ENCODE peak calls at places on chromosome 6, in eight cellular contexts. One of them, this sample, is unnamed.

GRCh38 chr6:72626126-72626525 is 4.3 kb downstream of the KCNQ5 start:
- DNase-seq in progenitor cell of endocrine pancreas: no peak
- DNase-seq in skeletal muscle cell: no peak
- DNase-seq in GM12865: peak; percentile 85
- DNase-seq in islet precursor cell: no peak
- DNase-seq in bronchial epithelial cell: no peak
- DNase-seq in naive thymus-derived CD4-positive, alpha-beta T cell: no peak
- DNase-seq in HTR-8/SVneo: no peak
- DNase-seq in this sample: no peak

GRCh38 chr6:149043476-149044130 is 273.9 kb upstream of the TAB2 start:
- DNase-seq in progenitor cell of endocrine pancreas: no peak
- DNase-seq in skeletal muscle cell: no peak
- DNase-seq in GM12865: peak; percentile 49
- DNase-seq in islet precursor cell: peak; percentile 62
- DNase-seq in bronchial epithelial cell: no peak
- DNase-seq in naive thymus-derived CD4-positive, alpha-beta T cell: no peak
- DNase-seq in HTR-8/SVneo: no peak
- DNase-seq in this sample: no peak

GRCh38 chr6:1667012-1667804 is 57.5 kb downstream of the FOXC1 start:
- DNase-seq in progenitor cell of endocrine pancreas: no peak
- DNase-seq in skeletal muscle cell: no peak
- DNase-seq in GM12865: no peak
- DNase-seq in islet precursor cell: no peak
- DNase-seq in bronchial epithelial cell: no peak
- DNase-seq in naive thymus-derived CD4-positive, alpha-beta T cell: no peak
- DNase-seq in HTR-8/SVneo: peak; percentile 24
- DNase-seq in this sample: no peak

GRCh38 chr6:55448446-55448845 is 121.2 kb downstream of the GFRAL start:
- DNase-seq in progenitor cell of endocrine pancreas: no peak
- DNase-seq in skeletal muscle cell: no peak
- DNase-seq in GM12865: no peak
- DNase-seq in islet precursor cell: no peak
- DNase-seq in bronchial epithelial cell: no peak
- DNase-seq in naive thymus-derived CD4-positive, alpha-beta T cell: no peak
- DNase-seq in HTR-8/SVneo: no peak
- DNase-seq in this sample: no peak

GRCh38 chr6:110761371-110761770 is 53.9 kb downstream of the CDK19 start:
- DNase-seq in progenitor cell of endocrine pancreas: no peak
- DNase-seq in skeletal muscle cell: no peak
- DNase-seq in GM12865: no peak
- DNase-seq in islet precursor cell: no peak
- DNase-seq in bronchial epithelial cell: no peak
- DNase-seq in naive thymus-derived CD4-positive, alpha-beta T cell: no peak
- DNase-seq in HTR-8/SVneo: no peak
- DNase-seq in this sample: no peak

GRCh38 chr6:134420638-134421181 is 102.8 kb upstream of the SGK1 start:
- DNase-seq in progenitor cell of endocrine pancreas: no peak
- DNase-seq in skeletal muscle cell: no peak
- DNase-seq in GM12865: no peak
- DNase-seq in islet precursor cell: peak; percentile 54
- DNase-seq in bronchial epithelial cell: peak; percentile 89
- DNase-seq in naive thymus-derived CD4-positive, alpha-beta T cell: no peak
- DNase-seq in HTR-8/SVneo: no peak
- DNase-seq in this sample: no peak

GRCh38 chr6:4114123-4114522 is 21.3 kb downstream of the ECI2 start:
- DNase-seq in progenitor cell of endocrine pancreas: no peak
- DNase-seq in skeletal muscle cell: no peak
- DNase-seq in GM12865: no peak
- DNase-seq in islet precursor cell: no peak
- DNase-seq in bronchial epithelial cell: no peak
- DNase-seq in naive thymus-derived CD4-positive, alpha-beta T cell: no peak
- DNase-seq in HTR-8/SVneo: no peak
- DNase-seq in this sample: no peak

GRCh38 chr6:80332013-80332412 is 225.5 kb downstream of the BCKDHB start:
- DNase-seq in progenitor cell of endocrine pancreas: no peak
- DNase-seq in skeletal muscle cell: no peak
- DNase-seq in GM12865: no peak
- DNase-seq in islet precursor cell: no peak
- DNase-seq in bronchial epithelial cell: no peak
- DNase-seq in naive thymus-derived CD4-positive, alpha-beta T cell: no peak
- DNase-seq in HTR-8/SVneo: no peak
- DNase-seq in this sample: no peak

GRCh38 chr6:122589115-122589514 is 21.1 kb upstream of the PKIB start:
- DNase-seq in progenitor cell of endocrine pancreas: no peak
- DNase-seq in skeletal muscle cell: no peak
- DNase-seq in GM12865: no peak
- DNase-seq in islet precursor cell: no peak
- DNase-seq in bronchial epithelial cell: peak; percentile 11
- DNase-seq in naive thymus-derived CD4-positive, alpha-beta T cell: no peak
- DNase-seq in HTR-8/SVneo: no peak
- DNase-seq in this sample: no peak

GRCh38 chr6:34922177-34922663 is 33.2 kb downstream of the ANKS1A start:
- DNase-seq in progenitor cell of endocrine pancreas: no peak
- DNase-seq in skeletal muscle cell: peak; percentile 36
- DNase-seq in GM12865: no peak
- DNase-seq in islet precursor cell: peak; percentile 64
- DNase-seq in bronchial epithelial cell: peak; percentile 81
- DNase-seq in naive thymus-derived CD4-positive, alpha-beta T cell: no peak
- DNase-seq in HTR-8/SVneo: no peak
- DNase-seq in this sample: no peak

GRCh38 chr6:11804706-11805105 is 26.1 kb upstream of the ADTRP start:
- DNase-seq in progenitor cell of endocrine pancreas: no peak
- DNase-seq in skeletal muscle cell: no peak
- DNase-seq in GM12865: no peak
- DNase-seq in islet precursor cell: no peak
- DNase-seq in bronchial epithelial cell: no peak
- DNase-seq in naive thymus-derived CD4-positive, alpha-beta T cell: no peak
- DNase-seq in HTR-8/SVneo: no peak
- DNase-seq in this sample: no peak

GRCh38 chr6:134678436-134678889 is 271.4 kb downstream of the ALDH8A1 start:
- DNase-seq in progenitor cell of endocrine pancreas: no peak
- DNase-seq in skeletal muscle cell: peak; percentile 92
- DNase-seq in GM12865: no peak
- DNase-seq in islet precursor cell: no peak
- DNase-seq in bronchial epithelial cell: no peak
- DNase-seq in naive thymus-derived CD4-positive, alpha-beta T cell: no peak
- DNase-seq in HTR-8/SVneo: no peak
- DNase-seq in this sample: peak; percentile 67

GRCh38 chr6:124190256-124190655 is 386.6 kb downstream of the NKAIN2 start:
- DNase-seq in progenitor cell of endocrine pancreas: no peak
- DNase-seq in skeletal muscle cell: no peak
- DNase-seq in GM12865: no peak
- DNase-seq in islet precursor cell: no peak
- DNase-seq in bronchial epithelial cell: no peak
- DNase-seq in naive thymus-derived CD4-positive, alpha-beta T cell: no peak
- DNase-seq in HTR-8/SVneo: no peak
- DNase-seq in this sample: no peak

GRCh38 chr6:89375427-89375868 is 22.9 kb upstream of the UBE2J1 start:
- DNase-seq in progenitor cell of endocrine pancreas: peak; percentile 59
- DNase-seq in skeletal muscle cell: no peak
- DNase-seq in GM12865: peak; percentile 94
- DNase-seq in islet precursor cell: peak; percentile 97
- DNase-seq in bronchial epithelial cell: peak; percentile 60
- DNase-seq in naive thymus-derived CD4-positive, alpha-beta T cell: peak; percentile 58
- DNase-seq in HTR-8/SVneo: no peak
- DNase-seq in this sample: no peak

GRCh38 chr6:2157441-2158127 is 87.8 kb downstream of the GMDS start:
- DNase-seq in progenitor cell of endocrine pancreas: no peak
- DNase-seq in skeletal muscle cell: peak; percentile 86
- DNase-seq in GM12865: peak; percentile 71
- DNase-seq in islet precursor cell: no peak
- DNase-seq in bronchial epithelial cell: peak; percentile 16
- DNase-seq in naive thymus-derived CD4-positive, alpha-beta T cell: no peak
- DNase-seq in HTR-8/SVneo: no peak
- DNase-seq in this sample: no peak

GRCh38 chr6:98946877-98947410 is 802 bp downstream of the FBXL4 start:
- DNase-seq in progenitor cell of endocrine pancreas: no peak
- DNase-seq in skeletal muscle cell: no peak
- DNase-seq in GM12865: peak; percentile 62
- DNase-seq in islet precursor cell: no peak
- DNase-seq in bronchial epithelial cell: peak; percentile 45
- DNase-seq in naive thymus-derived CD4-positive, alpha-beta T cell: peak; percentile 42
- DNase-seq in HTR-8/SVneo: peak; percentile 0
- DNase-seq in this sample: peak; percentile 73

GRCh38 chr6:11971154-11971553 is 41.0 kb upstream of the HIVEP1 start:
- DNase-seq in progenitor cell of endocrine pancreas: no peak
- DNase-seq in skeletal muscle cell: peak; percentile 63
- DNase-seq in GM12865: no peak
- DNase-seq in islet precursor cell: no peak
- DNase-seq in bronchial epithelial cell: no peak
- DNase-seq in naive thymus-derived CD4-positive, alpha-beta T cell: no peak
- DNase-seq in HTR-8/SVneo: peak; percentile 69
- DNase-seq in this sample: no peak

GRCh38 chr6:13282393-13283069 is 45.8 kb downstream of the TBC1D7 start:
- DNase-seq in progenitor cell of endocrine pancreas: no peak
- DNase-seq in skeletal muscle cell: no peak
- DNase-seq in GM12865: no peak
- DNase-seq in islet precursor cell: no peak
- DNase-seq in bronchial epithelial cell: no peak
- DNase-seq in naive thymus-derived CD4-positive, alpha-beta T cell: no peak
- DNase-seq in HTR-8/SVneo: no peak
- DNase-seq in this sample: no peak

GRCh38 chr6:104789770-104790190 is 69.9 kb downstream of the HACE1 start:
- DNase-seq in progenitor cell of endocrine pancreas: no peak
- DNase-seq in skeletal muscle cell: peak; percentile 41
- DNase-seq in GM12865: peak; percentile 51
- DNase-seq in islet precursor cell: no peak
- DNase-seq in bronchial epithelial cell: peak; percentile 65
- DNase-seq in naive thymus-derived CD4-positive, alpha-beta T cell: peak; percentile 44
- DNase-seq in HTR-8/SVneo: peak; percentile 32
- DNase-seq in this sample: no peak

GRCh38 chr6:1705183-1705582 is 95.5 kb downstream of the FOXC1 start:
- DNase-seq in progenitor cell of endocrine pancreas: no peak
- DNase-seq in skeletal muscle cell: no peak
- DNase-seq in GM12865: no peak
- DNase-seq in islet precursor cell: peak; percentile 29
- DNase-seq in bronchial epithelial cell: no peak
- DNase-seq in naive thymus-derived CD4-positive, alpha-beta T cell: no peak
- DNase-seq in HTR-8/SVneo: no peak
- DNase-seq in this sample: no peak

GRCh38 chr6:291697-292505 is at the start of gene DUSP22:
- DNase-seq in progenitor cell of endocrine pancreas: peak; percentile 70
- DNase-seq in skeletal muscle cell: peak; percentile 65
- DNase-seq in GM12865: peak; percentile 92
- DNase-seq in islet precursor cell: peak; percentile 94
- DNase-seq in bronchial epithelial cell: peak; percentile 80
- DNase-seq in naive thymus-derived CD4-positive, alpha-beta T cell: peak; percentile 77
- DNase-seq in HTR-8/SVneo: peak; percentile 97
- DNase-seq in this sample: peak; percentile 93

This sample was measured in right cardiac atrium.